ENCODE peak calls at places on chromosomes 5 and 9, in seven cellular contexts. One of them, this sample, is unnamed.

GRCh38 chr9:23850242-23851023 is 24.4 kb upstream of the ELAVL2 start:
- DNase-seq in mesenchymal stem cell: peak
- DNase-seq in IMR-90: no peak
- DNase-seq in mesendoderm: peak
- DNase-seq in H9: peak
- DNase-seq in neuronal stem cell: peak
- DNase-seq in trophoblast cell: no peak
- DNase-seq in this sample: no peak

GRCh38 chr5:94693845-94694370 is 75.4 kb downstream of the SLF1 start:
- DNase-seq in mesenchymal stem cell: no peak
- DNase-seq in IMR-90: no peak
- DNase-seq in mesendoderm: no peak
- DNase-seq in H9: no peak
- DNase-seq in neuronal stem cell: no peak
- DNase-seq in trophoblast cell: no peak
- DNase-seq in this sample: no peak

GRCh38 chr9:27394154-27394825 is 97.3 kb upstream of the EQTN start:
- DNase-seq in mesenchymal stem cell: no peak
- DNase-seq in IMR-90: no peak
- DNase-seq in mesendoderm: no peak
- DNase-seq in H9: no peak
- DNase-seq in neuronal stem cell: no peak
- DNase-seq in trophoblast cell: no peak
- DNase-seq in this sample: no peak

GRCh38 chr5:149360262-149360661 is 2.4 kb downstream of the PCYOX1L start:
- DNase-seq in mesenchymal stem cell: no peak
- DNase-seq in IMR-90: no peak
- DNase-seq in mesendoderm: no peak
- DNase-seq in H9: no peak
- DNase-seq in neuronal stem cell: no peak
- DNase-seq in trophoblast cell: no peak
- DNase-seq in this sample: no peak

GRCh38 chr9:15244001-15244441 is 63.0 kb downstream of the TTC39B start:
- DNase-seq in mesenchymal stem cell: no peak
- DNase-seq in IMR-90: peak
- DNase-seq in mesendoderm: no peak
- DNase-seq in H9: no peak
- DNase-seq in neuronal stem cell: no peak
- DNase-seq in trophoblast cell: no peak
- DNase-seq in this sample: no peak

GRCh38 chr5:173231381-173231766 is 3.6 kb downstream of the NKX2-5 start:
- DNase-seq in mesenchymal stem cell: peak
- DNase-seq in IMR-90: no peak
- DNase-seq in mesendoderm: no peak
- DNase-seq in H9: no peak
- DNase-seq in neuronal stem cell: no peak
- DNase-seq in trophoblast cell: no peak
- DNase-seq in this sample: no peak

GRCh38 chr9:137074657-137075274 is 2.6 kb upstream of the UAP1L1 start:
- DNase-seq in mesenchymal stem cell: no peak
- DNase-seq in IMR-90: no peak
- DNase-seq in mesendoderm: no peak
- DNase-seq in H9: peak
- DNase-seq in neuronal stem cell: no peak
- DNase-seq in trophoblast cell: no peak
- DNase-seq in this sample: no peak

GRCh38 chr9:118985851-118986250 is 383.4 kb downstream of the BRINP1 start:
- DNase-seq in mesenchymal stem cell: no peak
- DNase-seq in IMR-90: no peak
- DNase-seq in mesendoderm: no peak
- DNase-seq in H9: no peak
- DNase-seq in neuronal stem cell: no peak
- DNase-seq in trophoblast cell: no peak
- DNase-seq in this sample: no peak

GRCh38 chr5:153476767-153477166 is 13.7 kb upstream of the GRIA1 start:
- DNase-seq in mesenchymal stem cell: peak
- DNase-seq in IMR-90: peak
- DNase-seq in mesendoderm: peak
- DNase-seq in H9: no peak
- DNase-seq in neuronal stem cell: no peak
- DNase-seq in trophoblast cell: no peak
- DNase-seq in this sample: no peak

GRCh38 chr5:39569857-39570256 is 145.1 kb upstream of the DAB2 start:
- DNase-seq in mesenchymal stem cell: no peak
- DNase-seq in IMR-90: no peak
- DNase-seq in mesendoderm: no peak
- DNase-seq in H9: no peak
- DNase-seq in neuronal stem cell: no peak
- DNase-seq in trophoblast cell: no peak
- DNase-seq in this sample: no peak

GRCh38 chr9:132673355-132673754 is 3.1 kb downstream of the GTF3C4 start:
- DNase-seq in mesenchymal stem cell: peak
- DNase-seq in IMR-90: peak
- DNase-seq in mesendoderm: peak
- DNase-seq in H9: peak
- DNase-seq in neuronal stem cell: no peak
- DNase-seq in trophoblast cell: peak
- DNase-seq in this sample: no peak

GRCh38 chr9:122307925-122308324 is 43.2 kb downstream of the MRRF start:
- DNase-seq in mesenchymal stem cell: peak
- DNase-seq in IMR-90: peak
- DNase-seq in mesendoderm: no peak
- DNase-seq in H9: no peak
- DNase-seq in neuronal stem cell: no peak
- DNase-seq in trophoblast cell: no peak
- DNase-seq in this sample: no peak

GRCh38 chr9:107213561-107214028 is 69.5 kb upstream of the RAD23B start:
- DNase-seq in mesenchymal stem cell: peak
- DNase-seq in IMR-90: peak
- DNase-seq in mesendoderm: peak
- DNase-seq in H9: no peak
- DNase-seq in neuronal stem cell: no peak
- DNase-seq in trophoblast cell: peak
- DNase-seq in this sample: no peak

GRCh38 chr5:172347653-172348052 is 64.1 kb upstream of the UBTD2 start:
- DNase-seq in mesenchymal stem cell: peak
- DNase-seq in IMR-90: peak
- DNase-seq in mesendoderm: no peak
- DNase-seq in H9: no peak
- DNase-seq in neuronal stem cell: no peak
- DNase-seq in trophoblast cell: peak
- DNase-seq in this sample: no peak

GRCh38 chr5:149500922-149501582 is 50.2 kb downstream of the CSNK1A1 start:
- DNase-seq in mesenchymal stem cell: peak
- DNase-seq in IMR-90: peak
- DNase-seq in mesendoderm: peak
- DNase-seq in H9: no peak
- DNase-seq in neuronal stem cell: no peak
- DNase-seq in trophoblast cell: peak
- DNase-seq in this sample: no peak

GRCh38 chr9:5516453-5517220 is 6.3 kb downstream of the PDCD1LG2 start:
- DNase-seq in mesenchymal stem cell: no peak
- DNase-seq in IMR-90: no peak
- DNase-seq in mesendoderm: no peak
- DNase-seq in H9: no peak
- DNase-seq in neuronal stem cell: no peak
- DNase-seq in trophoblast cell: no peak
- DNase-seq in this sample: no peak

GRCh38 chr5:149697001-149697400 is 33.1 kb upstream of the PPARGC1B start:
- DNase-seq in mesenchymal stem cell: peak
- DNase-seq in IMR-90: peak
- DNase-seq in mesendoderm: no peak
- DNase-seq in H9: no peak
- DNase-seq in neuronal stem cell: no peak
- DNase-seq in trophoblast cell: peak
- DNase-seq in this sample: no peak

GRCh38 chr5:134458234-134458633 is 46.6 kb upstream of the CDKN2AIPNL start:
- DNase-seq in mesenchymal stem cell: peak
- DNase-seq in IMR-90: peak
- DNase-seq in mesendoderm: no peak
- DNase-seq in H9: no peak
- DNase-seq in neuronal stem cell: no peak
- DNase-seq in trophoblast cell: no peak
- DNase-seq in this sample: no peak

DNA sequence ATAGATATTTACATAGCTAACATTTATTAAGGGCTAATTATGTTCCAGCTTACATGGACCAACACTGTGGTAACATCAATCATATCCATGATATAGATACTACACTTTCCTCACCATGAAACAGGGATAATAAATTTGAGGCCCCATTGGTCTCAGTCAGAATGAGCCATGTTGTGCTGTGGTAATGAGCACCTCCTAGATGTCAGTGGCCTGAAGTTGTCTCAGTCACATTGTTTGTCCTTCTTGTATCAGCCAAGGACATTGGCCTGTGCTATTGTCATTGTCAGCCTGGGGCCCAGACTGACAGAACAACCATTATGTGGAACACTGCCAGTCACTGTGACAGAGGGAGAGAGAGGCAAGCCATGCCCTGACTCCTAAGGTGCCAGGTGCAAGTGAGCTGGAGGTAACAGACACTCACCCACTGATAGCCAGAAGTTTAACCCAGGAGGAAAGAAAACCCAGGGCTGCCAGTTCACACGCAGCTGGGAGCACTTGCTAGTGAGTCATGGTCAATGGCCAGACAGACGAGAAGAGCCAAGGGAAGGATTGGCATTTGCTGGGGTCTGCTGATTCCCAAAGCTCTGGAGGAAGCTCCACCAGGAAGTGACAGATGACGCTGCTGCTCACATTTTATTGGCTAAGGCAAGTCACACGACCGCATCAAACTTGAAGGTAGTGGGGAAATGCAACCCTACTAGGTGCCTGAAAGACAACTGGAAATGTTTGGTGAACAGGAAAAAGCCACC is 224.2 kb downstream of the MELK start:
- DNase-seq in mesenchymal stem cell: no peak
- DNase-seq in IMR-90: no peak
- DNase-seq in mesendoderm: no peak
- DNase-seq in H9: no peak
- DNase-seq in neuronal stem cell: no peak
- DNase-seq in trophoblast cell: no peak
- DNase-seq in this sample: no peak
- H3K23ac ChIP-seq in mesenchymal stem cell: no peak
- H3K23ac ChIP-seq in IMR-90: no peak
- H3K23ac ChIP-seq in mesendoderm: no peak
- H3K23ac ChIP-seq in H9: no peak
- H3K23ac ChIP-seq in neuronal stem cell: no peak
- H3K23ac ChIP-seq in trophoblast cell: no peak
- H3K23ac ChIP-seq in this sample: no peak

DNA sequence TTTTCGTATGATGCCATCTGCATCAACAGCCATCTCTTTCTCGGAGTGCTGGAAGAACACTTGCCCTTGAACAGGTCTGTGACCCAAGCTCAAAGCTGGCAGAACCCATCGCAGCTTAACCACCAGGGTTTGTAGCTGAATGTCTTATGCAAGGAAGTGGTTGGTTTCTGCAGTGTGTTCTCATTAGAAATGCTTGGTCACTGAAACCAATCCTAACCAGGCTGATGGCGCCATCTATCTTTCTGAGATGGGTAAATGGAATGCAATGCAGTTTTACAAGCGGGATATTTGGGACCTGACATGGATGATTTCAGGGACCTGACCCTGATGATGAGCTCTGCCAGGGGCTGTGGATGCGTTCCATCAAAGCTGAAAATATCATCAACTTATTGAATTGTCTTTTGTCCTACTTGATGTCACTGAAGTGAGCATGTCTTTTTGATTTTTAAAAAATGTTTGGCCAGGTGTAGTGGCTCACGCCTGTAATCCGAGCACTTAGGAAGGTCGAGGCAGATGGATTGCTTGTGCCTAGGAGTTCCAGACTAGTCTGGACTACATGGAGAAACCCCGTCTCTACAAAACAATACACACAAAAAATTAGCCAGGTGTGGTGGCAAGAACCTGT is 28.7 kb downstream of the DMRT3 start:
- DNase-seq in mesenchymal stem cell: peak
- DNase-seq in IMR-90: peak
- DNase-seq in mesendoderm: peak
- DNase-seq in H9: peak
- DNase-seq in neuronal stem cell: peak
- DNase-seq in trophoblast cell: peak
- DNase-seq in this sample: no peak
- H3K23ac ChIP-seq in mesenchymal stem cell: no peak
- H3K23ac ChIP-seq in IMR-90: no peak
- H3K23ac ChIP-seq in mesendoderm: no peak
- H3K23ac ChIP-seq in H9: no peak
- H3K23ac ChIP-seq in neuronal stem cell: no peak
- H3K23ac ChIP-seq in trophoblast cell: no peak
- H3K23ac ChIP-seq in this sample: no peak

GRCh38 chr5:113067635-113068344 is 91.2 kb downstream of the DCP2 start:
- DNase-seq in mesenchymal stem cell: peak
- DNase-seq in IMR-90: peak
- DNase-seq in mesendoderm: no peak
- DNase-seq in H9: peak
- DNase-seq in neuronal stem cell: no peak
- DNase-seq in trophoblast cell: no peak
- DNase-seq in this sample: no peak

GRCh38 chr5:113071401-113071800 is 94.8 kb downstream of the DCP2 start:
- DNase-seq in mesenchymal stem cell: no peak
- DNase-seq in IMR-90: no peak
- DNase-seq in mesendoderm: no peak
- DNase-seq in H9: peak
- DNase-seq in neuronal stem cell: no peak
- DNase-seq in trophoblast cell: no peak
- DNase-seq in this sample: no peak

GRCh38 chr5:113065626-113066025 is 89.0 kb downstream of the DCP2 start:
- DNase-seq in mesenchymal stem cell: no peak
- DNase-seq in IMR-90: no peak
- DNase-seq in mesendoderm: no peak
- DNase-seq in H9: peak
- DNase-seq in neuronal stem cell: no peak
- DNase-seq in trophoblast cell: no peak
- DNase-seq in this sample: no peak

GRCh38 chr5:113070901-113071300 is 94.3 kb downstream of the DCP2 start:
- DNase-seq in mesenchymal stem cell: no peak
- DNase-seq in IMR-90: no peak
- DNase-seq in mesendoderm: no peak
- DNase-seq in H9: peak
- DNase-seq in neuronal stem cell: no peak
- DNase-seq in trophoblast cell: no peak
- DNase-seq in this sample: no peak

DNA sequence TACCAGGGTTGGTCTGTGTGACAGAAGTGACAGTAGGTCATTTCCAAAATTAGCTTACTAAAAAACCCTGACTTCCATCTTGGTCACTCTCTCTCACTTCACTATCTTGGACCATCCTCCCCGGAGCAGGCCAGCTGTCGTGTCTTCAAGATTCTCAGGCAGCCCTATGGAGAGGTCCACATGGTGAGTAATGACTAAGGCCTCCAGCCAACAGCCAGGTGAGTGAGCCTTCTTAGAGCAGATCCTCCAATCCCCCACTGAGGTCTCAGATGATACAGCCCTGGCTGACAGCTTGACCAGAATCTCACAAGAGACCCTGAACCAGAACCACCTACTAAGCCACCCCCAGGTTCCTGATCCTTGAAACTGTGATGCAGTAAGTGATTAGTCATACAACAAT is 92.0 kb downstream of the DCP2 start:
- DNase-seq in mesenchymal stem cell: no peak
- DNase-seq in IMR-90: peak
- DNase-seq in mesendoderm: no peak
- DNase-seq in H9: peak
- DNase-seq in neuronal stem cell: no peak
- DNase-seq in trophoblast cell: no peak
- DNase-seq in this sample: no peak
- H3K23ac ChIP-seq in mesenchymal stem cell: no peak
- H3K23ac ChIP-seq in IMR-90: peak
- H3K23ac ChIP-seq in mesendoderm: no peak
- H3K23ac ChIP-seq in H9: no peak
- H3K23ac ChIP-seq in neuronal stem cell: no peak
- H3K23ac ChIP-seq in trophoblast cell: no peak
- H3K23ac ChIP-seq in this sample: no peak

GRCh38 chr5:15609076-15609725 is 109.2 kb downstream of the FBXL7 start:
- DNase-seq in mesenchymal stem cell: no peak
- DNase-seq in IMR-90: no peak
- DNase-seq in mesendoderm: no peak
- DNase-seq in H9: no peak
- DNase-seq in neuronal stem cell: no peak
- DNase-seq in trophoblast cell: no peak
- DNase-seq in this sample: no peak
- H3K23ac ChIP-seq in mesenchymal stem cell: no peak
- H3K23ac ChIP-seq in IMR-90: no peak
- H3K23ac ChIP-seq in mesendoderm: no peak
- H3K23ac ChIP-seq in H9: no peak
- H3K23ac ChIP-seq in neuronal stem cell: no peak
- H3K23ac ChIP-seq in trophoblast cell: no peak
- H3K23ac ChIP-seq in this sample: no peak